ENCODE peak calls at places on chromosomes 1 and 21, in eight cellular contexts. One of them, this sample, is unnamed.
A peak's percentile ranks its signal among the peaks of the same experiment; 100 is the strongest.

GRCh38 chr1:208329291-208329690 is 85.1 kb upstream of the PLXNA2 start:
- DNase-seq in lung: no peak
- DNase-seq in GM13977: no peak
- DNase-seq in left ventricle myocardium inferior: no peak
- DNase-seq in GM23338: no peak
- DNase-seq in neural crest cell: no peak
- DNase-seq in stomach: no peak
- DNase-seq in AG09309: no peak
- DNase-seq in this sample: no peak

GRCh38 chr1:116850436-116850835 is 59.3 kb upstream of the PTGFRN start:
- DNase-seq in lung: no peak
- DNase-seq in GM13977: no peak
- DNase-seq in left ventricle myocardium inferior: no peak
- DNase-seq in GM23338: no peak
- DNase-seq in neural crest cell: no peak
- DNase-seq in stomach: no peak
- DNase-seq in AG09309: no peak
- DNase-seq in this sample: no peak

GRCh38 chr1:15154480-15155036 is 1.0 kb downstream of the TMEM51 start:
- DNase-seq in lung: no peak
- DNase-seq in GM13977: peak; percentile 47
- DNase-seq in left ventricle myocardium inferior: peak; percentile 31
- DNase-seq in GM23338: peak; percentile 80
- DNase-seq in neural crest cell: peak; percentile 9
- DNase-seq in stomach: peak; percentile 49
- DNase-seq in AG09309: no peak
- DNase-seq in this sample: no peak

GRCh38 chr1:219088778-219089557 is 84.7 kb upstream of the LYPLAL1 start:
- DNase-seq in lung: peak; percentile 64
- DNase-seq in GM13977: no peak
- DNase-seq in left ventricle myocardium inferior: peak; percentile 19
- DNase-seq in GM23338: no peak
- DNase-seq in neural crest cell: no peak
- DNase-seq in stomach: peak; percentile 33
- DNase-seq in AG09309: peak; percentile 88
- DNase-seq in this sample: no peak

GRCh38 chr1:157966034-157966671 is 27.3 kb upstream of the KIRREL1 start:
- DNase-seq in lung: no peak
- DNase-seq in GM13977: no peak
- DNase-seq in left ventricle myocardium inferior: no peak
- DNase-seq in GM23338: peak; percentile 8
- DNase-seq in neural crest cell: no peak
- DNase-seq in stomach: no peak
- DNase-seq in AG09309: no peak
- DNase-seq in this sample: no peak

GRCh38 chr21:31555741-31556191 is 103.7 kb upstream of the SOD1 start:
- DNase-seq in lung: no peak
- DNase-seq in GM13977: no peak
- DNase-seq in left ventricle myocardium inferior: no peak
- DNase-seq in GM23338: peak; percentile 91
- DNase-seq in neural crest cell: no peak
- DNase-seq in stomach: no peak
- DNase-seq in AG09309: no peak
- DNase-seq in this sample: no peak

GRCh38 chr1:28341591-28341990 is 12.8 kb downstream of the MED18 start:
- DNase-seq in lung: no peak
- DNase-seq in GM13977: no peak
- DNase-seq in left ventricle myocardium inferior: no peak
- DNase-seq in GM23338: no peak
- DNase-seq in neural crest cell: no peak
- DNase-seq in stomach: no peak
- DNase-seq in AG09309: no peak
- DNase-seq in this sample: no peak

GRCh38 chr1:59445040-59445439 is 148.1 kb downstream of the FGGY start:
- DNase-seq in lung: peak; percentile 71
- DNase-seq in GM13977: no peak
- DNase-seq in left ventricle myocardium inferior: no peak
- DNase-seq in GM23338: no peak
- DNase-seq in neural crest cell: no peak
- DNase-seq in stomach: peak; percentile 49
- DNase-seq in AG09309: no peak
- DNase-seq in this sample: no peak

GRCh38 chr1:29592731-29593130 is 356.4 kb downstream of the PTPRU start:
- DNase-seq in lung: no peak
- DNase-seq in GM13977: no peak
- DNase-seq in left ventricle myocardium inferior: no peak
- DNase-seq in GM23338: peak; percentile 23
- DNase-seq in neural crest cell: no peak
- DNase-seq in stomach: no peak
- DNase-seq in AG09309: no peak
- DNase-seq in this sample: no peak

GRCh38 chr21:44755227-44755626 is 43.9 kb upstream of the TSPEAR start:
- DNase-seq in lung: no peak
- DNase-seq in GM13977: no peak
- DNase-seq in left ventricle myocardium inferior: no peak
- DNase-seq in GM23338: no peak
- DNase-seq in neural crest cell: no peak
- DNase-seq in stomach: no peak
- DNase-seq in AG09309: no peak
- DNase-seq in this sample: no peak
- TF ChIP-seq CTCF in lung: no peak
- TF ChIP-seq CTCF in GM13977: no peak
- TF ChIP-seq CTCF in left ventricle myocardium inferior: peak; percentile 27
- TF ChIP-seq CTCF in GM23338: no peak
- TF ChIP-seq CTCF in neural crest cell: no peak
- TF ChIP-seq CTCF in stomach: no peak
- TF ChIP-seq CTCF in AG09309: peak; percentile 23
- TF ChIP-seq CTCF in this sample: no peak

GRCh38 chr1:214920337-214920736 is 162.2 kb upstream of the KCNK2 start:
- DNase-seq in lung: no peak
- DNase-seq in GM13977: no peak
- DNase-seq in left ventricle myocardium inferior: no peak
- DNase-seq in GM23338: no peak
- DNase-seq in neural crest cell: no peak
- DNase-seq in stomach: no peak
- DNase-seq in AG09309: no peak
- DNase-seq in this sample: no peak
- TF ChIP-seq CTCF in lung: no peak
- TF ChIP-seq CTCF in GM13977: no peak
- TF ChIP-seq CTCF in left ventricle myocardium inferior: no peak
- TF ChIP-seq CTCF in GM23338: no peak
- TF ChIP-seq CTCF in neural crest cell: no peak
- TF ChIP-seq CTCF in stomach: no peak
- TF ChIP-seq CTCF in AG09309: no peak
- TF ChIP-seq CTCF in this sample: no peak

GRCh38 chr1:153957744-153958110 is 685 bp downstream of the CRTC2 start:
- DNase-seq in lung: no peak
- DNase-seq in GM13977: peak; percentile 69
- DNase-seq in left ventricle myocardium inferior: no peak
- DNase-seq in GM23338: peak; percentile 63
- DNase-seq in neural crest cell: no peak
- DNase-seq in stomach: no peak
- DNase-seq in AG09309: no peak
- DNase-seq in this sample: no peak

GRCh38 chr1:153956997-153957715 is 1.3 kb downstream of the CRTC2 start:
- DNase-seq in lung: no peak
- DNase-seq in GM13977: no peak
- DNase-seq in left ventricle myocardium inferior: no peak
- DNase-seq in GM23338: no peak
- DNase-seq in neural crest cell: no peak
- DNase-seq in stomach: no peak
- DNase-seq in AG09309: no peak
- DNase-seq in this sample: no peak

GRCh38 chr1:153958961-153959260 is 499 bp upstream of the CRTC2 start:
- DNase-seq in lung: no peak
- DNase-seq in GM13977: no peak
- DNase-seq in left ventricle myocardium inferior: no peak
- DNase-seq in GM23338: no peak
- DNase-seq in neural crest cell: no peak
- DNase-seq in stomach: no peak
- DNase-seq in AG09309: no peak
- DNase-seq in this sample: no peak

GRCh38 chr1:153959454-153959853 is 1.0 kb upstream of the CRTC2 start:
- DNase-seq in lung: no peak
- DNase-seq in GM13977: no peak
- DNase-seq in left ventricle myocardium inferior: no peak
- DNase-seq in GM23338: peak; percentile 19
- DNase-seq in neural crest cell: no peak
- DNase-seq in stomach: no peak
- DNase-seq in AG09309: no peak
- DNase-seq in this sample: no peak

DNA sequence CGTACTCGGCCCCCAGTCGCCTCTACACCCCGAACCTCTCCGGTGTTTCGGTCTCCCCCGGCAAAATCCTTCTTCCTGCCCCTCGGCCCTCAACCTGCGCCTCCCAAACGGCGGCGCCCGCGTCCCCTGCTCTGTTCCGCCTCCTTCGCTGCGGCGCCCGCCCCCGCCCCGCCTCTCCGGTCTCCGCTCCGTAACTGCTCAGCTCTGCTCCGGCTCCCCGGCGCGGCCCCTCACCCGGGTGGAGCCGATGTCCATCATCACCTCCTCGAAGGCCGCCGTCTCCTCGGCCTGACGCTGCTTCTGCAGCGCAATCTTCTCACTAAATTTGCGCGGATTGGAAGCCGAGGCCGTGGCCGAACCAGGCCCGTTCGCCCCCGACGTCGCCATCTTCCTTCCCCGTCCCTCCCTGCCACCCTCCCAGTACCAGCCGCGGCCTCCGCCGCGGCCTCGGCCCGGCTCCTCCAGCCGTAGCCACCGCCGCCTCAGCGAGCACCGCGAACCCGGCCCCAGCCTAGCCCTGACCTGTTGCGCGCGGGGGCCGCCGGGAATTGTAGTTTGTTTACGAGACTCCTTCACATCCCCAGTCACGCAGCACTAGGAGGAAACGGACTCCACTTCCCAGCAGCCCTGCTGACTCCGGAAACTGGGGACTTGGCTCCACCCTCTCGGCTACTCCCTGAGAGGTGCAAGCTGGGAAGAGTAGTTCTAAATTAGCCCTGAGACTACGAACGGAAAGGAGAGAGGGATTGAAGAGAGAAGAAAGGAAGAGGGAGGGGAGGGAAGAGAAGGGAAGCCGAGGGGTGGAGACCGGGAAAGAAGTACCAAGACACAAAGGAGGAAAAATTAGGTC is at the start of gene CRTC2:
- DNase-seq in lung: peak; percentile 99
- DNase-seq in GM13977: peak; percentile 98
- DNase-seq in left ventricle myocardium inferior: peak; percentile 99
- DNase-seq in GM23338: peak; percentile 100
- DNase-seq in neural crest cell: peak; percentile 93
- DNase-seq in stomach: peak; percentile 99
- DNase-seq in AG09309: peak; percentile 93
- DNase-seq in this sample: peak; percentile 95
- TF ChIP-seq CTCF in lung: no peak
- TF ChIP-seq CTCF in GM13977: peak; percentile 19
- TF ChIP-seq CTCF in left ventricle myocardium inferior: no peak
- TF ChIP-seq CTCF in GM23338: no peak
- TF ChIP-seq CTCF in neural crest cell: no peak
- TF ChIP-seq CTCF in stomach: no peak
- TF ChIP-seq CTCF in AG09309: no peak
- TF ChIP-seq CTCF in this sample: no peak

GRCh38 chr1:198352975-198353695 is 187.3 kb downstream of the ATP6V1G3 start:
- DNase-seq in lung: no peak
- DNase-seq in GM13977: peak; percentile 18
- DNase-seq in left ventricle myocardium inferior: no peak
- DNase-seq in GM23338: no peak
- DNase-seq in neural crest cell: no peak
- DNase-seq in stomach: no peak
- DNase-seq in AG09309: no peak
- DNase-seq in this sample: no peak

GRCh38 chr1:198346178-198346577 is 189.4 kb downstream of the NEK7 start:
- DNase-seq in lung: no peak
- DNase-seq in GM13977: no peak
- DNase-seq in left ventricle myocardium inferior: no peak
- DNase-seq in GM23338: no peak
- DNase-seq in neural crest cell: no peak
- DNase-seq in stomach: no peak
- DNase-seq in AG09309: no peak
- DNase-seq in this sample: no peak

DNA sequence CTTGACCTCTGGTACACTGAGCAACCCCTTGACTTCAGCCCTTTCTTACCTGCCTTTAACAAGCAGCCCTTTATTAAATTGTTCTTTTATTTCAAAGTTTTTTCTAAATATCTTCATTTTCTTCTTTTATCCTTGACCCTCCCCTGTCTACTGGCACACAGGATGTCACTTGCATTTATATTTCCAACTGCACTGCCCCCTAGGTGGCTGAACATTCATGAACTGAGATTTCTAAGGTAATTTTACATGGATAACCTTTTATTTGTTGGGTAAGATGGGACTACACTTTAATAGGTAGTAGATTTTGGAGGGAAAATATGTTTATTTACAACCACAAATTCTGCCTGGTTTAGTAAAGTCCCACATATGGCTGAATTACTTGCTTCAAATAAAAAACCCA is 190.0 kb downstream of the ATP6V1G3 start:
- DNase-seq in lung: no peak
- DNase-seq in GM13977: no peak
- DNase-seq in left ventricle myocardium inferior: no peak
- DNase-seq in GM23338: no peak
- DNase-seq in neural crest cell: no peak
- DNase-seq in stomach: no peak
- DNase-seq in AG09309: no peak
- DNase-seq in this sample: no peak
- TF ChIP-seq CTCF in lung: no peak
- TF ChIP-seq CTCF in GM13977: peak; percentile 13
- TF ChIP-seq CTCF in left ventricle myocardium inferior: peak; percentile 14
- TF ChIP-seq CTCF in GM23338: peak; percentile 30
- TF ChIP-seq CTCF in neural crest cell: no peak
- TF ChIP-seq CTCF in stomach: no peak
- TF ChIP-seq CTCF in AG09309: no peak
- TF ChIP-seq CTCF in this sample: no peak

GRCh38 chr1:99735852-99736251 is 30.6 kb downstream of the FRRS1 start:
- DNase-seq in lung: no peak
- DNase-seq in GM13977: no peak
- DNase-seq in left ventricle myocardium inferior: no peak
- DNase-seq in GM23338: no peak
- DNase-seq in neural crest cell: no peak
- DNase-seq in stomach: no peak
- DNase-seq in AG09309: no peak
- DNase-seq in this sample: no peak

GRCh38 chr1:99738858-99739465 is 27.5 kb downstream of the FRRS1 start:
- DNase-seq in lung: no peak
- DNase-seq in GM13977: no peak
- DNase-seq in left ventricle myocardium inferior: no peak
- DNase-seq in GM23338: no peak
- DNase-seq in neural crest cell: no peak
- DNase-seq in stomach: no peak
- DNase-seq in AG09309: no peak
- DNase-seq in this sample: no peak

GRCh38 chr1:99740141-99740540 is 26.3 kb downstream of the FRRS1 start:
- DNase-seq in lung: no peak
- DNase-seq in GM13977: no peak
- DNase-seq in left ventricle myocardium inferior: no peak
- DNase-seq in GM23338: no peak
- DNase-seq in neural crest cell: no peak
- DNase-seq in stomach: no peak
- DNase-seq in AG09309: no peak
- DNase-seq in this sample: no peak

GRCh38 chr1:99731384-99731783 is 35.1 kb downstream of the FRRS1 start:
- DNase-seq in lung: no peak
- DNase-seq in GM13977: no peak
- DNase-seq in left ventricle myocardium inferior: no peak
- DNase-seq in GM23338: no peak
- DNase-seq in neural crest cell: no peak
- DNase-seq in stomach: no peak
- DNase-seq in AG09309: no peak
- DNase-seq in this sample: no peak

GRCh38 chr1:99737016-99737415 is 29.4 kb downstream of the FRRS1 start:
- DNase-seq in lung: no peak
- DNase-seq in GM13977: no peak
- DNase-seq in left ventricle myocardium inferior: no peak
- DNase-seq in GM23338: peak; percentile 82
- DNase-seq in neural crest cell: no peak
- DNase-seq in stomach: no peak
- DNase-seq in AG09309: peak; percentile 46
- DNase-seq in this sample: no peak
- TF ChIP-seq CTCF in lung: no peak
- TF ChIP-seq CTCF in GM13977: peak; percentile 29
- TF ChIP-seq CTCF in left ventricle myocardium inferior: peak; percentile 72
- TF ChIP-seq CTCF in GM23338: peak; percentile 88
- TF ChIP-seq CTCF in neural crest cell: peak; percentile 55
- TF ChIP-seq CTCF in stomach: no peak
- TF ChIP-seq CTCF in AG09309: peak; percentile 69
- TF ChIP-seq CTCF in this sample: no peak